ENCODE peak calls at places on chromosome 9, in eight cellular contexts. S is AG10803, K is psoas muscle, G is heart left ventricle, W is foreskin fibroblast, T is astrocyte of the spinal cord, Y is AG09309, L is mesendoderm. A is an unnamed sample.

GRCh38 chr9:73176450-73176875 is 24.8 kb downstream of the ANXA1 start:
- DNase-seq in Y (no peak), G (no peak), T (peak; percentile 51), K (no peak), S (peak; percentile 74), L (no peak), W (peak; percentile 56), A (peak; percentile 40)

GRCh38 chr9:34546834-34547827 is 24.3 kb upstream of the ENHO start:
- DNase-seq in W (peak; percentile 72), G (peak; percentile 55), K (peak; percentile 63), L (peak; percentile 89), Y (peak; percentile 20), T (peak; percentile 67), S (peak; percentile 66), A (peak; percentile 79)

GRCh38 chr9:89496645-89497044 is 1.3 kb downstream of the SEMA4D start:
- DNase-seq in K (no peak), G (peak; percentile 45), L (no peak), S (no peak), Y (no peak), T (no peak), W (no peak), A (no peak)

GRCh38 chr9:104927216-104927911 is 591 bp downstream of the ABCA1 start:
- DNase-seq in L (peak; percentile 79), T (peak; percentile 54), S (peak; percentile 46), W (peak; percentile 64), Y (no peak), K (peak; percentile 54), G (peak; percentile 61), A (peak; percentile 51)

GRCh38 chr9:33210006-33210715 is 29.8 kb upstream of the SPINK4 start:
- DNase-seq in Y (no peak), G (no peak), K (no peak), S (no peak), W (no peak), L (no peak), T (no peak), A (no peak)

GRCh38 chr9:77422969-77423368 is 225.2 kb downstream of the GNA14 start:
- DNase-seq in T (no peak), W (no peak), L (no peak), Y (no peak), S (no peak), G (no peak), K (no peak), A (no peak)

GRCh38 chr9:34568783-34569182 is 20.7 kb downstream of the CNTFR start:
- DNase-seq in L (no peak), K (no peak), T (no peak), S (no peak), W (no peak), Y (no peak), G (peak; percentile 13), A (no peak)

GRCh38 chr9:117763314-117763713 is 59.1 kb downstream of the TLR4 start:
- DNase-seq in G (no peak), L (peak; percentile 79), W (peak; percentile 78), S (peak; percentile 66), Y (peak; percentile 13), T (peak; percentile 33), K (no peak), A (peak; percentile 33)

GRCh38 chr9:105172393-105172792 is 72.1 kb upstream of the SLC44A1 start:
- DNase-seq in G (no peak), Y (no peak), K (no peak), L (no peak), S (no peak), T (no peak), W (no peak), A (no peak)

GRCh38 chr9:928363-929042 is 48.0 kb upstream of the DMRT3 start:
- DNase-seq in K (no peak), T (no peak), Y (no peak), G (no peak), W (no peak), S (no peak), L (peak; percentile 84), A (no peak)

GRCh38 chr9:22911632-22912031 is 465.0 kb downstream of the DMRTA1 start:
- DNase-seq in K (no peak), W (no peak), S (no peak), Y (no peak), L (no peak), G (no peak), T (no peak), A (no peak)

GRCh38 chr9:121398374-121398773 is 28.3 kb upstream of the STOM start:
- DNase-seq in G (no peak), L (no peak), W (peak; percentile 97), Y (peak; percentile 99), T (peak; percentile 91), K (no peak), S (peak; percentile 99), A (peak; percentile 88)

GRCh38 chr9:132169672-132170392 is 8.0 kb downstream of the NTNG2 start:
- DNase-seq in L (peak; percentile 75), Y (no peak), T (no peak), K (peak; percentile 47), W (peak; percentile 63), S (peak; percentile 42), G (peak; percentile 68), A (peak; percentile 46)

GRCh38 chr9:70123695-70124094 is 80.0 kb downstream of the MAMDC2 start:
- DNase-seq in S (no peak), L (no peak), Y (no peak), G (no peak), K (no peak), T (no peak), W (no peak), A (no peak)

GRCh38 chr9:114571391-114571790 is 16.2 kb upstream of the ATP6V1G1 start:
- DNase-seq in Y (no peak), K (no peak), G (no peak), S (no peak), L (no peak), W (no peak), T (no peak), A (no peak)

GRCh38 chr9:124450931-124451661 is 845 bp downstream of the ADGRD2 start:
- DNase-seq in K (no peak), S (no peak), G (no peak), L (no peak), Y (no peak), T (no peak), W (no peak), A (no peak)
- H3K4me3 ChIP-seq in K (no peak overlapping the region), S (no peak overlapping the region), G (no peak overlapping the region), L (no peak overlapping the region), Y (no peak overlapping the region), T (no peak overlapping the region), W (no peak overlapping the region), A (no peak overlapping the region)

GRCh38 chr9:136589766-136590740 is 44.2 kb upstream of the NOTCH1 start:
- DNase-seq in S (no peak), Y (no peak), K (no peak), T (no peak), G (no peak), W (no peak), L (no peak), A (no peak)

GRCh38 chr9:136587145-136587943 is 41.5 kb upstream of the NOTCH1 start:
- DNase-seq in G (peak; percentile 93), K (peak; percentile 78), T (peak; percentile 41), S (peak; percentile 51), L (peak; percentile 83), W (peak; percentile 85), Y (no peak), A (peak; percentile 69)

GRCh38 chr9:136590788-136591187 is 44.9 kb upstream of the NOTCH1 start:
- DNase-seq in K (no peak), W (no peak), Y (no peak), G (no peak), S (no peak), L (no peak), T (no peak), A (no peak)

GRCh38 chr9:136587944-136588662 is 42.3 kb upstream of the NOTCH1 start:
- DNase-seq in K (no peak), L (peak; percentile 96), G (no peak), W (no peak), S (no peak), Y (no peak), T (peak; percentile 27), A (no peak)

GRCh38 chr9:136588663-136589464 is 43.0 kb upstream of the NOTCH1 start:
- DNase-seq in K (no peak), S (no peak), L (peak; percentile 43), W (no peak), T (no peak), G (no peak), Y (no peak), A (no peak)
- H3K4me3 ChIP-seq in K (no peak overlapping the region), S (no peak overlapping the region), L (no peak overlapping the region), W (no peak overlapping the region), T (no peak overlapping the region), G (no peak overlapping the region), Y (no peak overlapping the region), A (no peak overlapping the region)

DNA sequence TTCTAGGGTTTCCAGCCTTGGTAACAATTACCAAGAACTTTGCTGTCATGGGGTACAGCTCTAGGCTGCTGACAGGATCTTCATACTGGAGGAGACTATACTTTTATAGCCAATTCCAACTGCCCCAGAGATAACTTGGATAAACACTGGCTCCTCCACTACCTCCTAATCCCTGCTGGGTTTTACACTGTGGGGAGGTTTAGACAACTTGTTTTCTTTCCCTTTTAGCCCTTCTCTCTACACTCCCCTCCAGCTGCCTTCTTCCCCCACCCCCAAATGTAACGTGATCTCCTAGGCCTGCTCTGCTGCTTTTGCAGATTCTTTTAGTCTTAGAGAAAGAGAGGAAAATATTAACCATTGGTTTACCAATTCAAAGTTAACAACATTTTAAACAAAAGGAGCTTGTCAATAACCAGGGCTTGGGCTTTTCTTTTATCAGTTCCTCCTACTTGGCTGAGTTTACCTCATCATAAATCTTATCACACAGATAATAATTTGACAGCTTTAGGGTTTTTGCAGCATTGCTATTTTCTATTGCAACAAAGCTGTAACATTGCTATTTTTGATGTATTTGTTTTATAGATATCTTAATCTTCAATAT is 9.9 kb upstream of the ABL1 start:
- DNase-seq in W (peak; percentile 76), S (peak; percentile 54), T (peak; percentile 93), L (peak; percentile 95), G (no peak), Y (no peak), K (no peak), A (peak; percentile 61)
- H3K4me3 ChIP-seq in W (no peak overlapping the region), S (peak overlapping the region; percentile 26), T (no peak overlapping the region), L (no peak overlapping the region), G (no peak overlapping the region), Y (no peak overlapping the region), K (peak overlapping the region; percentile 33), A (peak overlapping the region; percentile 10)

DNA sequence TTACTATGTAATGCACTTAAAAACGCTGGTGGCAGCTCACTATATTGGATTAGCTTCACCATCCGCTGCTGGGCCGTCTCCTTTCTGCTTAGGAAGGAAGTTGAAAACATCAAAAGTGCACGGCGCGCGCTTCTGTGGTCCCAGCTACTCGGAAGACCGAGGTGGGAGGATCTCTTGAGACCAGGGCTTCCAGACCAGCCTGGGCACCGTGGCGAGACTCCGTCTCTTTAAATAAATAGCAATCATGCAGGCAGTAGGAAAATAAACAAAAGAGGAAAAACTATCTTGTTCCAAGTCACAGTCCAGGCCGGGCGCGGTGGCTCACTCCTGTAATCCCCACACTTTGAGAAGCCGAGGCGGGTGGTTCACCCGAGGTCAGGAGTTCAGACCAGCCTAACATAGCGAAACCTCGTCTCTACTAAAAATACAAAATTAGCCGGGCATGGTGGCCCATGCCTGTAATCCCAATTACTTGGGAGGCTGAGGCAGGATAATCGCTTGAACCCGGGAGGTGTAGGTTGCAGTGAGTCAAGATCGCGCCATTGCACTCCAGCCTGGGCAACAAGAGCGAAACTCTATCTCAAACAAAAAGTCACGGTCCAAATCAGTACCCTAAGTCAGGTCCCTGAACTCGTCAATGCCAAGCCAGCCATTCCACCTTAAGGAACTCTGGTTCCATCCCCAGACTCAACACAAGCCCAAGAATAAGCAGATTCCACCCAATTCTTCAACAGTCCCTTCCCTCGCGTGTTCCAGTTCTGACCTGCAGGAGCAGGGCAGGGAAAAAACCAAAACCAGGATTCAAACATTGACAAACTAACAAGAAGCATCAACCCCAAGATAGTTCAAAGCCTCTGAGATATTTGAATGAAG is 1.0 kb upstream of the GOLGA1 start:
- DNase-seq in Y (peak; percentile 5), G (peak; percentile 62), W (peak; percentile 71), T (peak; percentile 69), K (peak; percentile 54), S (peak; percentile 51), L (peak; percentile 63), A (peak; percentile 53)
- H3K4me3 ChIP-seq in Y (peak overlapping the region; percentile 86), G (peak overlapping the region; percentile 93), W (peak overlapping the region; percentile 84), T (peak overlapping the region; percentile 87), K (peak overlapping the region; percentile 86), S (peak overlapping the region; percentile 84), L (peak overlapping the region; percentile 84), A (peak overlapping the region; percentile 90)

A was measured in fibroblast of mammary gland.